ENCODE peak calls at places on chromosomes 2 and 18, in eight cellular contexts. B is right lobe of liver, I is spleen, J is lower leg skin, C is breast epithelium, G is endothelial cell of umbilical vein, Y is esophagus muscularis mucosa, M is prostate gland. U is an unnamed sample.

GRCh38 chr2:129277611-129278010 is 701.9 kb upstream of the RAB6C start:
- DNase-seq in B (no peak), I (no peak), J (no peak), C (no peak), G (no peak), Y (no peak), M (no peak), U (no peak)

GRCh38 chr2:238143239-238143951 is 4.9 kb downstream of the KLHL30 start:
- DNase-seq in B (no peak), I (no peak), J (no peak), C (no peak), G (no peak), Y (no peak), M (no peak), U (no peak)

GRCh38 chr2:95179451-95179850 is 13.8 kb downstream of the ZNF2 start:
- DNase-seq in B (peak; percentile 65), I (no peak), J (no peak), C (no peak), G (no peak), Y (no peak), M (no peak), U (no peak)

GRCh38 chr2:158214431-158214830 is 112.8 kb downstream of the UPP2 start:
- DNase-seq in B (no peak), I (no peak), J (peak; percentile 24), C (no peak), G (peak; percentile 82), Y (no peak), M (no peak), U (no peak)

GRCh38 chr2:19235308-19235707 is 123.1 kb downstream of the OSR1 start:
- DNase-seq in B (no peak), I (no peak), J (peak; percentile 68), C (no peak), G (no peak), Y (no peak), M (peak; percentile 58), U (no peak)

GRCh38 chr2:218832520-218832919 is 917 bp upstream of the PRKAG3 start:
- DNase-seq in B (no peak), I (peak; percentile 44), J (peak; percentile 49), C (no peak), G (peak; percentile 71), Y (no peak), M (no peak), U (no peak)

GRCh38 chr2:16281451-16282330 is 341.3 kb downstream of the MYCN start:
- DNase-seq in B (no peak), I (no peak), J (no peak), C (no peak), G (no peak), Y (peak; percentile 24), M (peak; percentile 21), U (no peak)

GRCh38 chr2:157777425-157777824 is 98.7 kb downstream of the ACVR1 start:
- DNase-seq in B (no peak), I (no peak), J (no peak), C (no peak), G (peak; percentile 74), Y (no peak), M (no peak), U (no peak)

GRCh38 chr2:60926751-60927568 is 45.6 kb downstream of the REL start:
- DNase-seq in B (no peak), I (no peak), J (no peak), C (no peak), G (no peak), Y (no peak), M (no peak), U (no peak)

GRCh38 chr18:56890632-56891031 is 239.5 kb downstream of the WDR7 start:
- DNase-seq in B (no peak), I (no peak), J (no peak), C (no peak), G (peak; percentile 77), Y (no peak), M (no peak), U (no peak)

GRCh38 chr18:56785006-56785405 is 133.8 kb downstream of the WDR7 start:
- DNase-seq in B (no peak), I (no peak), J (no peak), C (no peak), G (no peak), Y (no peak), M (no peak), U (no peak)

GRCh38 chr18:49249523-49249922 is 210.9 kb downstream of the DYM start:
- DNase-seq in B (no peak), I (no peak), J (no peak), C (no peak), G (peak; percentile 71), Y (no peak), M (no peak), U (no peak)

GRCh38 chr18:23228102-23229051 is 93.1 kb downstream of the CABLES1 start:
- DNase-seq in B (no peak), I (no peak), J (no peak), C (no peak), G (peak; percentile 65), Y (no peak), M (no peak), U (no peak)
- TF ChIP-seq POLR2A in B (no peak), I (no peak), J (no peak), C (no peak), G (no peak), Y (no peak), M (no peak), U (peak; percentile 79)

GRCh38 chr2:43225093-43225787 is 1.2 kb downstream of the ZFP36L2 start:
- DNase-seq in B (peak; percentile 81), I (peak; percentile 92), J (no peak), C (peak; percentile 59), G (peak; percentile 64), Y (no peak), M (peak; percentile 37), U (no peak)
- TF ChIP-seq POLR2A in B (no peak), I (no peak), J (no peak), C (no peak), G (no peak), Y (no peak), M (no peak), U (no peak)

GRCh38 chr18:9949315-9949714 is 35.5 kb downstream of the VAPA start:
- DNase-seq in B (no peak), I (no peak), J (no peak), C (no peak), G (no peak), Y (no peak), M (no peak), U (no peak)

GRCh38 chr18:9950289-9951016 is 36.6 kb downstream of the VAPA start:
- DNase-seq in B (no peak), I (no peak), J (no peak), C (no peak), G (no peak), Y (no peak), M (no peak), U (no peak)

GRCh38 chr18:9949861-9950260 is 36.0 kb downstream of the VAPA start:
- DNase-seq in B (no peak), I (no peak), J (no peak), C (no peak), G (no peak), Y (no peak), M (no peak), U (no peak)

GRCh38 chr18:9951022-9951859 is 37.4 kb downstream of the VAPA start:
- DNase-seq in B (no peak), I (no peak), J (no peak), C (no peak), G (peak; percentile 75), Y (no peak), M (no peak), U (no peak)

DNA sequence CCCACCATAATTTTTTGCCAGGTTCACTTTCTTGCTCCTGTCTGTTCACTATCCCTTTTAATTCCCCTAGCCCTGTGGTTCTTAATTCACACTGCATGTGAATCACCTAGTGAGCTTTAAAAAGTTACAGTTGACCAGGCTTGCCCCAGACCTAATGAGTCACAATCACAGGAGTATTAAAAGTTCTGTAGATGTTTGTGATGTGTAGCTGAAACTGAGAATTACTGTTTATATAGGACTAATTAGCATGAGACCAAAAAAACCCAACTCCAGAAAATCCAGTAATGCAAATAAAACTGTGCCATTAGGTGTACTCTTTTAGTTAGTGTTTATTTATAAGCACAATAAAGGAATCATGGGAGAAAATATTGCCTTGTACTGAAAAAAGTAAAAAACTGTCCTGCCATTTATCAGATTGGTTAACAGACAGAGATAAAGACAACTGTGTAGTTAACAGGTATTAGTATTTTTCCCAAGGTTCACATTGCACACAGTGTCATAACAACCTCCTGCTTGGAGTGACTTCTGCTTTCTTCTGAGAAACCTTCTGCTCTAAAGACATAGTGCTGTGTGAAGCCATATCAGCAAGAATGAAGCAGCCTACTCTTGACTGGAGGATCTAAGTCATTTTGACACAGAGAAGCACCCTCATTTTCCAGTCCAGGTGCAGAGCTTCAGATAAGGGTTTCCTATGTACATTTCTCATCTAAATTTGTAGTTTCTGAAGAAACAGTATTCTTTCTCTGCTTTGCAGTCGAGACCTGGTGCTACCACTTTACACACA is 39.0 kb downstream of the VAPA start:
- DNase-seq in B (no peak), I (no peak), J (no peak), C (no peak), G (no peak), Y (no peak), M (no peak), U (no peak)
- TF ChIP-seq POLR2A in B (no peak), I (no peak), J (no peak), C (no peak), G (no peak), Y (no peak), M (no peak), U (no peak)

GRCh38 chr2:3379647-3380534 is at the start of gene TRAPPC12:
- DNase-seq in B (peak; percentile 96), I (peak; percentile 99), J (peak; percentile 88), C (peak; percentile 87), G (peak; percentile 84), Y (peak; percentile 98), M (peak; percentile 77), U (peak; percentile 75)
- TF ChIP-seq POLR2A in B (peak; percentile 86), I (peak; percentile 63), J (no peak), C (peak; percentile 47), G (peak; percentile 93), Y (peak; percentile 60), M (peak; percentile 74), U (peak; percentile 95)

GRCh38 chr2:144505245-144505801 is 14.6 kb downstream of the ZEB2 start:
- DNase-seq in B (no peak), I (no peak), J (no peak), C (no peak), G (no peak), Y (no peak), M (no peak), U (no peak)
- TF ChIP-seq POLR2A in B (no peak), I (no peak), J (no peak), C (no peak), G (no peak), Y (no peak), M (no peak), U (no peak)

GRCh38 chr2:236879416-236879963 is 206.2 kb upstream of the COPS8 start:
- DNase-seq in B (no peak), I (no peak), J (no peak), C (no peak), G (peak; percentile 58), Y (peak; percentile 39), M (no peak), U (no peak)
- TF ChIP-seq POLR2A in B (no peak), I (no peak), J (no peak), C (no peak), G (no peak), Y (no peak), M (no peak), U (no peak)

DNA sequence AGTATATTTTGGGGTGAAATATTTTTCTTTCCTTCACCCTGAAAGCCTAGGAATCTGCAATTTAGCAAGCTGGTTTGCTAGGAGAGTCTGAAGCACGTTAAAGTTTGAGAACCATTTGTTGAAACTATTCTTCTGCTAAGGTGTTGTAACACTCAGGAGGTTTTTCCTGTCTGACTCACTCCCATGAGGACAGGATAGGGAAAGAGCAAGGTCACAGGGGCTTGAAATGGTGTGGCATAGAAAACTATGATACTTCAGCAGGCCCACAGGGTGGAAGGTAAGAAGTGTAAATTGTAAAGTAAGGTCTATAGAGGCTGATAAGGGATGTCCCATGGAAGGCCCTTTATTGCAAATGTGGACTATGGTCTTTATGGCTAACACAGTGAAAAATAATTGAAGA is 177.7 kb upstream of the ZC3H15 start:
- DNase-seq in B (no peak), I (no peak), J (no peak), C (no peak), G (peak; percentile 13), Y (no peak), M (no peak), U (no peak)
- TF ChIP-seq POLR2A in B (no peak), I (no peak), J (no peak), C (no peak), G (no peak), Y (no peak), M (no peak), U (no peak)

U was measured in GM12892.